ENCODE peak calls at places on chromosome 13, in four cellular contexts. I is NCI-H345, H is neural crest cell, Z is HT-29. X is an unnamed sample.

GRCh38 chr13:112447761-112448603 is 71.8 kb downstream of the SPACA7 start:
- DNase-seq in I (peak), H (no peak), Z (no peak), X (no peak)

GRCh38 chr13:50198508-50198907 is 183.3 kb downstream of the KCNRG start:
- DNase-seq in I (no peak), H (no peak), Z (no peak), X (no peak)

GRCh38 chr13:50309200-50309848 is 294.1 kb downstream of the KCNRG start:
- DNase-seq in I (no peak), H (no peak), Z (no peak), X (no peak)

GRCh38 chr13:19967619-19968018 is 9.1 kb downstream of the ZMYM2 start:
- DNase-seq in I (no peak), H (no peak), Z (peak), X (no peak)

GRCh38 chr13:109271991-109272454 is 514.4 kb downstream of the IRS2 start:
- DNase-seq in I (no peak), H (no peak), Z (no peak), X (no peak)

GRCh38 chr13:40315416-40316064 is 350.9 kb downstream of the FOXO1 start:
- DNase-seq in I (no peak), H (no peak), Z (no peak), X (no peak)

GRCh38 chr13:77510156-77510555 is 25.4 kb upstream of the SCEL start:
- DNase-seq in I (no peak), H (no peak), Z (no peak), X (no peak)

GRCh38 chr13:50213526-50213925 is 198.3 kb downstream of the KCNRG start:
- DNase-seq in I (no peak), H (no peak), Z (no peak), X (no peak)

GRCh38 chr13:80235559-80236296 is 105.2 kb downstream of the SPRY2 start:
- DNase-seq in I (peak), H (no peak), Z (peak), X (no peak)

GRCh38 chr13:54449922-54450321 is 1421.3 kb downstream of the OLFM4 start:
- DNase-seq in I (no peak), H (no peak), Z (peak), X (no peak)

GRCh38 chr13:26965976-26966375 is 205.4 kb upstream of the GPR12 start:
- DNase-seq in I (peak), H (no peak), Z (no peak), X (no peak)

GRCh38 chr13:107211073-107211472 is 643.1 kb upstream of the ARGLU1 start:
- DNase-seq in I (peak), H (peak), Z (peak), X (no peak)

GRCh38 chr13:102724923-102725322 is 30.1 kb upstream of the METTL21C start:
- DNase-seq in I (peak), H (no peak), Z (peak), X (peak)

GRCh38 chr13:75800545-75800944 is 164.4 kb downstream of the LMO7 start:
- DNase-seq in I (no peak), H (no peak), Z (peak), X (no peak)

GRCh38 chr13:45598597-45598996 is 16.9 kb downstream of the ERICH6B start:
- DNase-seq in I (no peak), H (no peak), Z (no peak), X (no peak)

GRCh38 chr13:43963726-43964125 is 84.0 kb downstream of the LACC1 start:
- DNase-seq in I (no peak), H (no peak), Z (peak), X (no peak)

GRCh38 chr13:90618133-90618532 is 729.4 kb upstream of the MIR17HG start:
- DNase-seq in I (no peak), H (no peak), Z (no peak), X (no peak)

GRCh38 chr13:72960114-72960513 is 98.7 kb upstream of the KLF5 start:
- DNase-seq in I (peak), H (no peak), Z (peak), X (no peak)

GRCh38 chr13:64239372-64239771 is 2823.7 kb upstream of the PCDH20 start:
- DNase-seq in I (no peak), H (no peak), Z (no peak), X (no peak)

GRCh38 chr13:26616126-26616525 is 58.6 kb downstream of the WASF3 start:
- DNase-seq in I (no peak), H (no peak), Z (no peak), X (no peak)

GRCh38 chr13:94028234-94029145 is 451.0 kb downstream of the DCT start:
- DNase-seq in I (no peak), H (no peak), Z (no peak), X (no peak)

GRCh38 chr13:39020853-39021462 is 16.9 kb downstream of the PROSER1 start:
- DNase-seq in I (no peak), H (no peak), Z (no peak), X (no peak)

GRCh38 chr13:79548886-79549285 is 67.9 kb downstream of the NDFIP2 start:
- DNase-seq in I (no peak), H (no peak), Z (no peak), X (no peak)

GRCh38 chr13:107765724-107766436 is 449.5 kb downstream of the LIG4 start:
- DNase-seq in I (peak), H (no peak), Z (no peak), X (no peak)

GRCh38 chr13:66154981-66155380 is 1075.2 kb downstream of the PCDH9 start:
- DNase-seq in I (no peak), H (no peak), Z (no peak), X (peak)

GRCh38 chr13:33172400-33172799 is 113.2 kb downstream of the STARD13 start:
- DNase-seq in I (no peak), H (no peak), Z (no peak), X (no peak)

GRCh38 chr13:95233026-95233635 is 68.1 kb downstream of the ABCC4 start:
- DNase-seq in I (no peak), H (no peak), Z (no peak), X (no peak)

GRCh38 chr13:84870190-84870589 is 929.0 kb downstream of the SLITRK6 start:
- DNase-seq in I (no peak), H (no peak), Z (no peak), X (no peak)

GRCh38 chr13:51916962-51917361 is 55.2 kb downstream of the CCDC70 start:
- DNase-seq in I (no peak), H (no peak), Z (no peak), X (no peak)

GRCh38 chr13:93180376-93180966 is 46.1 kb upstream of the GPC6 start:
- DNase-seq in I (no peak), H (no peak), Z (no peak), X (no peak)

GRCh38 chr13:46951516-46951915 is 54.7 kb upstream of the HTR2A start:
- DNase-seq in I (no peak), H (no peak), Z (peak), X (no peak)

X was measured in GF-D8.